ENCODE peak calls at places on chromosomes 4 and X, in ten cellular contexts. J, C, B, N, G, P, D, O, X and W are unnamed samples.

GRCh38 chr4:179695175-179695574 is 2252.9 kb upstream of the AGA start:
- DNase-seq in C (no peak), B (peak; percentile 80), X (no peak), J (peak; percentile 5), G (no peak), D (peak; percentile 0), P (no peak), O (peak; percentile 81), N (peak; percentile 10), W (no peak)

GRCh38 chr4:4675636-4676035 is 133.8 kb upstream of the STX18 start:
- DNase-seq in P (no peak), D (no peak), X (no peak), G (no peak), C (no peak), O (no peak), J (no peak), B (no peak), N (no peak), W (no peak)

GRCh38 chrX:78658851-78659744 is at the start of gene RTL3:
- DNase-seq in C (no peak), D (peak; percentile 57), P (no peak), N (peak; percentile 12), B (peak; percentile 56), O (peak; percentile 0), G (no peak), J (peak; percentile 72), X (no peak), W (no peak)

GRCh38 chr4:164252286-164252685 is 501.6 kb upstream of the SMIM31 start:
- DNase-seq in G (no peak), X (no peak), D (no peak), C (no peak), N (peak; percentile 23), O (peak; percentile 29), B (peak; percentile 29), P (no peak), J (no peak), W (peak; percentile 75)

GRCh38 chrX:39808471-39808917 is 289.3 kb downstream of the BCOR start:
- DNase-seq in J (peak; percentile 91), G (peak; percentile 80), O (no peak), P (no peak), C (no peak), X (peak; percentile 18), B (peak; percentile 77), D (peak; percentile 81), N (no peak), W (no peak)

GRCh38 chrX:50813843-50814661 is at the start of gene SHROOM4:
- DNase-seq in J (peak; percentile 66), C (peak; percentile 40), X (peak; percentile 6), D (no peak), O (peak; percentile 39), N (no peak), P (peak; percentile 87), B (peak; percentile 39), G (peak; percentile 86), W (peak; percentile 82)

GRCh38 chr4:5734841-5735240 is 23.8 kb downstream of the EVC start:
- DNase-seq in O (no peak), X (no peak), N (no peak), G (no peak), J (peak; percentile 49), C (peak; percentile 51), D (no peak), P (no peak), B (no peak), W (no peak)

GRCh38 chr4:181830404-181831035 is 412.7 kb upstream of the TENM3 start:
- DNase-seq in B (no peak), G (no peak), X (no peak), C (no peak), J (no peak), O (no peak), D (no peak), N (no peak), P (no peak), W (no peak)

GRCh38 chrX:47283015-47283771 is 50.4 kb downstream of the USP11 start:
- DNase-seq in P (no peak), O (peak; percentile 37), J (peak; percentile 63), B (peak; percentile 65), X (peak; percentile 4), G (peak; percentile 77), D (peak; percentile 53), N (peak; percentile 47), C (no peak), W (no peak)

DNA sequence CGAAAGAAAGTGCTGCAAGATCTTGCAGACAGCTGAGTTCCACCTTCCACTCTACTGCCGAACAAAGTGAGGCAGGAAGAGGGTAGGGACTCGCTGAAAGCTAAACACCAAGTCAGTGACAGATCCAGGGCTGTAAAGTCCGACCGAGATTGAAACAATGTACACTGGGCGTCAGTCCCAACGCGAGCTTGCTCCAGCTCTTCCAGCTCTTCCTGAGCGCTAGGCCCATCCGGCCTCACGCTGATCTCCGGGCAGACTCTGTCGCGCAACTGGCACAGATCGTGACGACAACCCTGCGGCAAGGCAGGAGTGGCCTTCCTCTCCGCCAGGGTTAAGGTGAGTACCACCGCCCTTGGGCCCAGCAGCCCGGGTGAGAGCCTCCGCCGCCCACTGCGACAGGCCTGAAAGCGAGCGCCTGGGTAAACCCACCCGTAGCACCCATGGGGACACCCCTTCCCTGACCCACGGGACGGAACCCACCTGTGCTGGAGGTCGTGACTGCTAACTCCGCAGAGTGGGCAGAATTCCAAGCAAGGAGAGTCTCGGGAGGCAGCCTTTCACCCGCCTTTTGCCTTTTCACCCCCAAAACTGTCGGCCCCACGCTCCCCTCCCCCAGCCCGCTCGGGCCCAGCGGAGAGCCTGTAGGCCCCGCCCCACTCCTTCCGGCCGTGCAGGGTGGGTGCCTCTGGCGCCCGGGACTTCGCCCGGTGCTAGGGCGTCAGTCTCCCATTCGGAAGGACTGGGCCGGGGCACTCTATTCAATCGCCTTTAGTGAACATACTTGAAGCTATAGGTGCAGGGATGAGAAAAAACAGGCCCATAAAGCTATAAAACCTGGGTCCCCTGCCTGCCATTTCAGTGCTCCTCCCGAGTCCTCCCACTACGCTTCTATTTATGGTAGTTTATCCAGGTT is at the start of gene TMLHE:
- DNase-seq in B (peak; percentile 22), J (peak; percentile 60), C (peak; percentile 70), P (peak; percentile 91), D (peak; percentile 38), N (peak; percentile 37), O (peak; percentile 44), X (peak; percentile 29), G (peak; percentile 88), W (peak; percentile 78)
- H3K4me3 ChIP-seq in B (peak within 1 kb of the TSS; percentile 80), J (peak within 1 kb of the TSS; percentile 62), C (peak within 1 kb of the TSS; percentile 80), P (peak within 1 kb of the TSS; percentile 51), D (peak within 1 kb of the TSS; percentile 79), N (peak within 1 kb of the TSS; percentile 75), O (peak within 1 kb of the TSS; percentile 72), X (peak within 1 kb of the TSS; percentile 66), G (peak within 1 kb of the TSS; percentile 90), W (peak within 1 kb of the TSS; percentile 91)

GRCh38 chrX:67734111-67734753 is 190.4 kb downstream of the AR start:
- DNase-seq in J (no peak), B (no peak), P (no peak), O (no peak), D (no peak), X (no peak), G (no peak), C (no peak), N (no peak), W (no peak)
- H3K4me3 ChIP-seq in J (no peak overlapping the region), B (no peak overlapping the region), P (no peak overlapping the region), O (no peak overlapping the region), D (no peak overlapping the region), X (no peak overlapping the region), G (no peak overlapping the region), C (no peak overlapping the region), N (no peak overlapping the region), W (no peak overlapping the region)

DNA sequence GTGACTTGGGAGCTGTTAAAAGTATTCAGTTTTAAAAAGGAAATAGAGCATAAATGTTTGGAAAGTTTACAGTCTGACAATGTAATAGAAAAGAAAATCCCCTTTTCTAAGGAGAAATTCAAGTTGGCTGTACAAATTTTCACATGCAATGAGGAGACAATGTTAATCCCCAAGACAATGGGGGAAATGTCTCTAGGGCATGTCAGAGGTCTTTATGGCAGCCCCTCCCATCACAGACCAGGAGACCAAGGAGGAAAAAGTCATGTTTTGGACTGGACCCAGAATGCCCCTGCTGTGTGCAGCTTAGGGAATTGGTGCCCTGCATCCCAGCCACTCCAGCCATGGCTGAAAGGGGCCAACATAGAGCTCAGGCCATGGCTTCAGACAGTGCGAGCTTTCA is 831.1 kb upstream of the ADGRL3 start:
- DNase-seq in C (no peak), B (no peak), J (no peak), N (no peak), D (no peak), P (no peak), O (no peak), X (no peak), G (no peak), W (no peak)
- H3K4me3 ChIP-seq in C (no peak overlapping the region), B (no peak overlapping the region), J (no peak overlapping the region), N (no peak overlapping the region), D (no peak overlapping the region), P (no peak overlapping the region), O (no peak overlapping the region), X (no peak overlapping the region), G (no peak overlapping the region), W (no peak overlapping the region)

GRCh38 chr4:107213410-107213809 is 177.3 kb upstream of the DKK2 start:
- DNase-seq in G (no peak), J (no peak), N (no peak), X (no peak), C (no peak), O (no peak), D (peak; percentile 84), P (no peak), B (no peak), W (no peak)

GRCh38 chr4:107212565-107212964 is 176.5 kb upstream of the DKK2 start:
- DNase-seq in O (no peak), G (no peak), C (no peak), J (no peak), P (no peak), D (no peak), X (no peak), B (no peak), N (no peak), W (no peak)

GRCh38 chr4:107213880-107214279 is 177.8 kb upstream of the DKK2 start:
- DNase-seq in P (no peak), X (no peak), D (peak; percentile 37), O (no peak), B (no peak), C (no peak), J (no peak), G (no peak), N (no peak), W (no peak)

GRCh38 chr4:107215222-107215621 is 179.1 kb upstream of the DKK2 start:
- DNase-seq in X (no peak), P (no peak), B (no peak), D (no peak), O (no peak), N (peak; percentile 5), J (no peak), C (no peak), G (no peak), W (no peak)

DNA sequence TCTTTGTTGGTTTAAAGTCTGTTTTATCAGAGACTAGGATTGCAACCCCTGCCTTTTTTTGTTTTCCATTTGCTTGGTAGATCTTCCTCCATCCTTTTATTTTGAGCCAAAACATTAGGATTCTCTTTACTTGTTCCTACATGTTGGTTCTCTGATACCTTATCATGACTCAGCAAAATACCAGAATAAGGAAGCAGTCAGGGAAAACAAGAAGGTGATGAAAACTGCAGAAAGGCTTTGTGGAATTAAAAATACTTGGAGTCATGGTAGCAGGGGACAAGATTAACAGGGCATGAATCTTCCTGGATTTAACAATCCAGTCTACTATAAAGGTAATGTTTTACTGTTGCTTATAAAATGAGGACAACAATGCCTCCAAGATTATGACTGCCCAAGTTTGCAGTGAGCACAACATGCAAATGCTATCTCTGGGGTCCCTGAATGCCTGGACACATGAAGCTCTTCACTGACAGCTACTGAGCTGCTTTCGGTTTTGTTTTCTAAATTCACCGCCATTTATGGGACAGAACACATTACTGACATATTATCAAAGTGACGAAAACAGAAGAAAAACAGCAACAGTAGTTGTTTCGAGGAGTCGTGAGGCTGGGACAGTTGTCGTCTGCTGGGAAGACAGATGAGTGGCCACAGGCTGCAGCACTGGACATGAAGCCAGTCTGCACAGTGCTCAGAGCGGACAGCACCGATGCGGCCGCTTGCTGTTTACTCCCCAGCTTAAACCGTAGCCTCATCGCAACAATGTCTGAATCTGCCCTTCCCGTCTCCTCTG is 174.5 kb upstream of the DKK2 start:
- DNase-seq in J (peak; percentile 42), P (peak; percentile 49), O (peak; percentile 78), C (no peak), G (peak; percentile 66), X (no peak), D (peak; percentile 19), N (peak; percentile 78), B (no peak), W (peak; percentile 47)
- H3K4me3 ChIP-seq in J (peak overlapping the region; percentile 59), P (peak overlapping the region; percentile 17), O (no peak overlapping the region), C (peak overlapping the region; percentile 60), G (no peak overlapping the region), X (peak overlapping the region; percentile 5), D (peak overlapping the region; percentile 37), N (no peak overlapping the region), B (peak overlapping the region; percentile 28), W (no peak overlapping the region)